ENCODE peak calls at places on chromosomes 3 and 15, in four cellular contexts. P is K562, Y is H1, J is HepG2. X is an unnamed sample.

GRCh38 chr3:126543457-126544090 is 15.2 kb downstream of the C3orf22 start:
- DNase-seq in Y (no peak), P (no peak), J (no peak), X (no peak)

GRCh38 chr3:118960876-118961275 is 73.8 kb downstream of the IGSF11 start:
- DNase-seq in Y (no peak), J (no peak), P (peak; percentile 16), X (no peak)

GRCh38 chr15:38073278-38073930 is 139.0 kb downstream of the TMCO5A start:
- DNase-seq in J (peak; percentile 43), P (no peak), Y (no peak), X (no peak)

GRCh38 chr3:113249111-113249510 is 37.8 kb downstream of the BOC start:
- DNase-seq in J (no peak), Y (no peak), P (no peak), X (no peak)

GRCh38 chr3:184981071-184981470 is 169.1 kb downstream of the VPS8 start:
- DNase-seq in P (no peak), J (peak; percentile 78), Y (no peak), X (no peak)

GRCh38 chr3:130973401-130973800 is 53.2 kb downstream of the ASTE1 start:
- DNase-seq in Y (no peak), P (no peak), J (no peak), X (no peak)

GRCh38 chr15:25641762-25642161 is 202.9 kb upstream of the UBE3A start:
- DNase-seq in J (no peak), Y (no peak), P (no peak), X (no peak)

GRCh38 chr15:60912984-60913697 is 316.0 kb downstream of the RORA start:
- DNase-seq in J (no peak), Y (no peak), P (no peak), X (no peak)

GRCh38 chr3:131260525-131260924 is 121.0 kb upstream of the NUDT16 start:
- DNase-seq in J (no peak), P (no peak), Y (no peak), X (no peak)

GRCh38 chr3:183202004-183202722 is 39.6 kb upstream of the LAMP3 start:
- DNase-seq in Y (no peak), J (no peak), P (no peak), X (no peak)

GRCh38 chr3:85432081-85432480 is 473.3 kb downstream of the CADM2 start:
- DNase-seq in Y (no peak), J (no peak), P (no peak), X (no peak)

DNA sequence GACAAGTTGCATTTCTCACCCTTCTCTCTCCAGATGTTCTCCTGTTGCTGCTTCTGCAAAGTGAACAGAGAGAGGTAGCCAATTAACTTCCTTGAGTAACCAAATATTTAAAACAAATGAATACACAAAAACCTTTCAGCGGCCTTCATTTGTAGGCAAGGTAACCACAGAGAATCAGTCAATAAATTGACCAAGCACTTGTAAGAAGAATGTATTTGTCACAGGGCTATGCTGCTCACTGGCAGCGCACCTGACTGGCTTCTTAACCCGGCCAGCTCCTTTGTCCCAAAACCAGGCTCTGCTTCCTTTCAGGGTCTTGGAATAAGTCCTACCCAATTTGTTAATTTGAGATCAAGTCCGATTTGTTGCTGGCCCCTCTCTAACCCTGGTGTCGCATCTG is 43.5 kb upstream of the STXBP5L start:
- DNase-seq in Y (no peak), P (no peak), J (no peak), X (no peak)
- TF ChIP-seq HDAC6 in Y (no peak), P (no peak), J (no peak), X (no peak)

DNA sequence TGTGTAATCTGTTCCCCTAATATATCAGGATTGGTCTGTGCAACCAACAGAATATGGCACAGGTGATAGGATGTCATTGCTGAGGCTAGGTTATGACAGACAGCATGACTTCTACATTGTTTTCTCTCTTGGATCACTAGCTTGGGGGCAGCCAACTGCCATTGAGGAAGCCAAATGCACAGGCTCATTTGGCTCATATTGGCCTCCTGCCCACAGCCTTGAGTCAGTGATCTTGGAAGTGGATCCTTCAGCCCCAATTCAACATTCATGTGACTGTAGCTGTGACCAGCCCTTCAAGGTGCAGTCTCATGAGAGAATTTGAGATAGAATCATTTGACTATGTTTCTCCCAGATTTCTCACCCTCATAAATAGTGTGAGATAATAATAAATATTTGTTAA is 675.6 kb downstream of the GRM7 start:
- DNase-seq in P (no peak), J (no peak), Y (no peak), X (no peak)
- TF ChIP-seq HDAC6 in P (no peak), J (no peak), Y (no peak), X (no peak)

GRCh38 chr15:80228959-80229610 is 22.9 kb downstream of the CTXND1 start:
- DNase-seq in Y (no peak), J (no peak), P (no peak), X (no peak)
- TF ChIP-seq HDAC6 in Y (no peak), J (no peak), P (no peak), X (no peak)

DNA sequence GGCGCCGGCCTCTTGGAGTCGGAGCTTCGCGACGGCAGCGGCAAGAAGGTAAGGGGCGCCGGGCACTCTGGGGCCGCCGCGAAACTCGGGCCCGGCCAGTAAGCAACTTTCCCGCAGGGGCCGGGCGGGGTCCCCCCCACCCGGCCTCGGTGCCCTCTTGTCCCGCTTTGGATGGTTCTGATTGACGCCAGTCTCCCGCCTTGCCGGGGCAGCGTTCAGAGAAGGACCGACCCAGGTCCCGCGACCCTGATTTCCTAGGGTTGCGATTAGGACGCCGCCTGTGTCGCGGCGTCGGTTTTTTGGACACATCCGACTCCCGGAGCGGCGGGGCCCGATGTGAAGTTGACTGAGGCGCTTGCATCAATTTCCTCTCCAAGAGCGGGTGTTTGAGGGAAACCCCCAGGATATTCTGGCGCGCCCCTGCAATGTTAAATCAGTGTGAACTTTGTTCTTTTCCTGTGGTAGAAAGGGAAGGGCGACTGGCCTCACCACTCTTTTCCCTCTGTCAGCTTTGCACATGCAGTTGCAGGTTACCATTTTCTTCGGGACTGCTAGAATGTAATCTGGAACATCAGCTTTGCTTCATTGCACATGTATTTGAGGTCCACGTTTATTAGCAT is 755 bp downstream of the PDE8A start:
- DNase-seq in P (no peak), J (peak; percentile 70), Y (no peak), X (no peak)
- TF ChIP-seq HDAC6 in P (no peak), J (no peak), Y (no peak), X (no peak)